ENCODE peak calls at places on chromosome 6, in nine cellular contexts. M is neural crest cell; X is C1 segment of cervical spinal cord; D is effector CD4-positive, alpha-beta T cell; F is stimulated activated CD4-positive, alpha-beta T cell treated with anti-CD3 and anti-CD28 coated beads, Interleukin-12 subunit alpha, Interleukin-12 subunit beta, amount 100 ng/mL, for 4 hours; A is SHP77; W is A549; Y is activated CD4-positive, CD25-positive, alpha-beta regulatory T cell; R is A172. L is an unnamed sample.

GRCh38 chr6:113645576-113645970 is 211.6 kb upstream of the MARCKS start:
- DNase-seq in M (no peak), X (no peak), D (no peak), F (no peak), A (no peak), W (no peak), Y (no peak), R (peak), L (peak)

GRCh38 chr6:154520280-154520679 is 9.8 kb upstream of the CNKSR3 start:
- DNase-seq in M (no peak), X (no peak), D (no peak), F (no peak), A (no peak), W (no peak), Y (no peak), R (no peak), L (no peak)

GRCh38 chr6:31663961-31664789 is 622 bp downstream of the GPANK1 start:
- DNase-seq in M (no peak), X (no peak), D (no peak), F (no peak), A (no peak), W (no peak), Y (no peak), R (peak), L (peak)

GRCh38 chr6:143286280-143286795 is 164.2 kb downstream of the ADAT2 start:
- DNase-seq in M (no peak), X (no peak), D (no peak), F (no peak), A (no peak), W (no peak), Y (no peak), R (no peak), L (no peak)

GRCh38 chr6:91117550-91117949 is 530.7 kb upstream of the MAP3K7 start:
- DNase-seq in M (no peak), X (no peak), D (no peak), F (no peak), A (no peak), W (no peak), Y (no peak), R (no peak), L (no peak)

GRCh38 chr6:136031982-136032381 is 180.5 kb downstream of the PDE7B start:
- DNase-seq in M (no peak), X (no peak), D (no peak), F (no peak), A (peak), W (peak), Y (no peak), R (no peak), L (peak)

GRCh38 chr6:43120938-43121913 is 45.1 kb downstream of the PTK7 start:
- DNase-seq in M (no peak), X (no peak), D (no peak), F (no peak), A (no peak), W (no peak), Y (no peak), R (peak), L (peak)

GRCh38 chr6:97674802-97675201 is 391.8 kb upstream of the MMS22L start:
- DNase-seq in M (no peak), X (no peak), D (no peak), F (no peak), A (no peak), W (no peak), Y (no peak), R (no peak), L (peak)

GRCh38 chr6:95230071-95230740 is 347.1 kb upstream of the MANEA start:
- DNase-seq in M (no peak), X (no peak), D (no peak), F (no peak), A (no peak), W (no peak), Y (no peak), R (no peak), L (no peak)

GRCh38 chr6:143339223-143339622 is 111.3 kb downstream of the ADAT2 start:
- DNase-seq in M (no peak), X (no peak), D (no peak), F (no peak), A (no peak), W (no peak), Y (no peak), R (no peak), L (no peak)

GRCh38 chr6:40906759-40907158 is 132.3 kb downstream of the UNC5CL start:
- DNase-seq in M (no peak), X (no peak), D (no peak), F (no peak), A (no peak), W (peak), Y (no peak), R (peak), L (peak)

GRCh38 chr6:110529355-110529754 is 52.9 kb upstream of the SLC22A16 start:
- DNase-seq in M (no peak), X (no peak), D (no peak), F (no peak), A (no peak), W (no peak), Y (no peak), R (peak), L (peak)

GRCh38 chr6:46687619-46688097 is at the start of gene TDRD6:
- DNase-seq in M (no peak), X (no peak), D (no peak), F (no peak), A (no peak), W (no peak), Y (no peak), R (no peak), L (no peak)

GRCh38 chr6:94196891-94197290 is 777.5 kb upstream of the EPHA7 start:
- DNase-seq in M (no peak), X (no peak), D (no peak), F (no peak), A (no peak), W (no peak), Y (no peak), R (no peak), L (no peak)

GRCh38 chr6:131868836-131869235 is 61.0 kb downstream of the ENPP1 start:
- DNase-seq in M (no peak), X (no peak), D (no peak), F (no peak), A (no peak), W (no peak), Y (no peak), R (no peak), L (peak)

GRCh38 chr6:83057705-83058321 is 7.8 kb downstream of the UBE3D start:
- DNase-seq in M (peak), X (no peak), D (no peak), F (no peak), A (peak), W (peak), Y (no peak), R (peak), L (peak)

GRCh38 chr6:30646450-30647038 is 389 bp upstream of the C6orf136 start:
- DNase-seq in M (no peak), X (peak), D (peak), F (peak), A (no peak), W (no peak), Y (no peak), R (no peak), L (no peak)

L was measured in EL.